ENCODE peak calls at places on chromosome 9, in five cellular contexts. T is mesenchymal stem cell, R is H9, Q is neuronal stem cell, S is H1. W is an unnamed sample.

GRCh38 chr9:135379540-135380267 is 99.9 kb upstream of the PPP1R26 start:
- DNase-seq in T (no peak), R (no peak), Q (no peak), S (no peak), W (no peak)

GRCh38 chr9:74071502-74071901 is 425.6 kb upstream of the RORB start:
- DNase-seq in T (no peak), R (no peak), Q (no peak), S (no peak), W (no peak)

GRCh38 chr9:24189986-24190385 is 355.7 kb downstream of the IZUMO3 start:
- DNase-seq in T (no peak), R (no peak), Q (no peak), S (no peak), W (no peak)

GRCh38 chr9:116515541-116515940 is 171.6 kb upstream of the TRIM32 start:
- DNase-seq in T (no peak), R (no peak), Q (no peak), S (no peak), W (no peak)

GRCh38 chr9:101437806-101438232 is 2.2 kb upstream of the ALDOB start:
- DNase-seq in T (no peak), R (no peak), Q (no peak), S (no peak), W (no peak)

GRCh38 chr9:114025196-114025753 is 52.8 kb downstream of the AMBP start:
- DNase-seq in T (no peak), R (peak), Q (no peak), S (no peak), W (no peak)

GRCh38 chr9:73667749-73668148 is 516.1 kb downstream of the ANXA1 start:
- DNase-seq in T (peak), R (no peak), Q (no peak), S (no peak), W (no peak)

GRCh38 chr9:99259231-99259918 is 37.3 kb downstream of the SEC61B start:
- DNase-seq in T (no peak), R (peak), Q (no peak), S (no peak), W (no peak)

GRCh38 chr9:120100595-120100994 is 479.4 kb downstream of the CDK5RAP2 start:
- DNase-seq in T (no peak), R (no peak), Q (no peak), S (no peak), W (no peak)

GRCh38 chr9:34211395-34211794 is 32.6 kb downstream of the UBAP1 start:
- DNase-seq in T (no peak), R (no peak), Q (no peak), S (no peak), W (no peak)

GRCh38 chr9:95513722-95514121 is 3.0 kb downstream of the PTCH1 start:
- DNase-seq in T (no peak), R (no peak), Q (no peak), S (no peak), W (no peak)

GRCh38 chr9:37218800-37219425 is 98.5 kb downstream of the ZCCHC7 start:
- DNase-seq in T (no peak), R (no peak), Q (no peak), S (no peak), W (no peak)

GRCh38 chr9:4620046-4620765 is 41.9 kb upstream of the PLPP6 start:
- DNase-seq in T (no peak), R (no peak), Q (no peak), S (no peak), W (no peak)

GRCh38 chr9:14924821-14925220 is 14.6 kb upstream of the FREM1 start:
- DNase-seq in T (peak), R (no peak), Q (no peak), S (no peak), W (peak)

GRCh38 chr9:109329274-109330258 is 8.7 kb upstream of the EPB41L4B start:
- DNase-seq in T (no peak), R (peak), Q (no peak), S (no peak), W (peak)

GRCh38 chr9:74499770-74500583 is 2.8 kb downstream of the RORB start:
- DNase-seq in T (no peak), R (peak), Q (peak), S (no peak), W (no peak)

GRCh38 chr9:32723801-32724200 is 59.5 kb upstream of the TMEM215 start:
- DNase-seq in T (no peak), R (no peak), Q (peak), S (no peak), W (no peak)

GRCh38 chr9:38058452-38059232 is 10.4 kb downstream of the SHB start:
- DNase-seq in T (no peak), R (no peak), Q (no peak), S (no peak), W (no peak)

GRCh38 chr9:33225319-33226152 is 14.4 kb upstream of the SPINK4 start:
- DNase-seq in T (peak), R (no peak), Q (peak), S (no peak), W (peak)

GRCh38 chr9:126205260-126205659 is 121.4 kb upstream of the MVB12B start:
- DNase-seq in T (no peak), R (no peak), Q (no peak), S (no peak), W (no peak)

GRCh38 chr9:13361076-13361475 is 81.6 kb upstream of the MPDZ start:
- DNase-seq in T (no peak), R (no peak), Q (no peak), S (no peak), W (no peak)

GRCh38 chr9:130689937-130690700 is 3.5 kb upstream of the EXOSC2 start:
- DNase-seq in T (peak), R (peak), Q (no peak), S (no peak), W (peak)

GRCh38 chr9:82490019-82490499 is 501.5 kb downstream of the SPATA31D1 start:
- DNase-seq in T (peak), R (no peak), Q (no peak), S (no peak), W (peak)

GRCh38 chr9:70881321-70881720 is 240.1 kb downstream of the TRPM3 start:
- DNase-seq in T (no peak), R (no peak), Q (no peak), S (no peak), W (no peak)

GRCh38 chr9:104091708-104092107 is 2.4 kb upstream of the SMC2 start:
- DNase-seq in T (peak), R (no peak), Q (no peak), S (no peak), W (peak)

GRCh38 chr9:77170991-77171699 is 6.2 kb upstream of the VPS13A start:
- DNase-seq in T (no peak), R (no peak), Q (no peak), S (no peak), W (no peak)

GRCh38 chr9:132260846-132261245 is 93.9 kb downstream of the SETX start:
- DNase-seq in T (no peak), R (no peak), Q (no peak), S (no peak), W (no peak)

GRCh38 chr9:14563902-14564578 is 129.2 kb downstream of the ZDHHC21 start:
- DNase-seq in T (no peak), R (no peak), Q (no peak), S (no peak), W (no peak)

DNA sequence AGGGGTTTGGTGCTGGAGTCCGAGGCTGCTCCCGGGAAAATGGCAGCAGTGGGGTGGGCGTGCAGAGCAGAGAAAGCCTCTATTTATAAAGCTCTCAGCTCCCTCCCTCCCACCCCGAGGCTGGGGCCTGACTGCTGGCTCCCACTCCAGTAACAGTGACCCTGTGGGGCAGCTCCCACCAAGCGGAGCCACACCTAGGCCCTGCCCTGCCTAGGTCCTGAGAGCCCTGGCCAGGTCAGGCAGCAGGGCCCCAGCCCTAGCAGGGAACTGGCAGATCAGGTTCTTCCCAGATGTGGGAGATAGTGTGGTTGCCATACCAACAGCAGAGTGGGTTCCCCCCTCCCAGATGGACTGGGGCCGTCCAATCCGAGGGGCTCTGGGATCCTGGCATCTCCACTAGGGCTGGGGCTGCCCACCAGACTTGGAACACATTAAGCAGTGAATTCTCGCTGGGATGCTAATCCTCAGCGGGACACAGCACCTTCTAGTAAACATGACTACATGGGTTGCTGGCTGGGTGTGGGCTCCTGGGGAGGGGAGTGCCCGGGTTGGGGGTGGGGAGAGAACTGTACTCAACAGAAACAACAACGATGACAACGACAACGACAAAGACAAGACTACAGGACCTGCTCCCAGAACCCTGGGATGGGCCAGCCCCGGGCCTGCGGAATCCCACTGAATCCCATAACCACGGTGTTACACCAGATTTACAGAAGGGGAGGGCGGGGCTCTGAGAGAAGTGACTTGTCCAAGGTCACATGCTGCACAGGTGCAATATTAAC is 1.5 kb downstream of the SH3GLB2 start:
- DNase-seq in T (peak), R (peak), Q (no peak), S (no peak), W (peak)
- H2BK5ac ChIP-seq in T (no peak), R (no peak), Q (peak), S (no peak), W (no peak)

GRCh38 chr9:91211414-91211813 is 150.3 kb downstream of the AUH start:
- DNase-seq in T (no peak), R (no peak), Q (no peak), S (no peak), W (no peak)

GRCh38 chr9:91207481-91207888 is 154.2 kb downstream of the AUH start:
- DNase-seq in T (peak), R (no peak), Q (no peak), S (no peak), W (peak)

GRCh38 chr9:91208837-91209236 is 152.9 kb downstream of the AUH start:
- DNase-seq in T (no peak), R (no peak), Q (no peak), S (no peak), W (no peak)

GRCh38 chr9:91210318-91210717 is 151.4 kb downstream of the AUH start:
- DNase-seq in T (no peak), R (no peak), Q (no peak), S (no peak), W (no peak)

GRCh38 chr9:91207889-91208651 is 153.6 kb downstream of the AUH start:
- DNase-seq in T (peak), R (no peak), Q (no peak), S (no peak), W (peak)
- H2AFZ ChIP-seq in T (no peak), R (no peak), Q (no peak), S (no peak), W (no peak)

DNA sequence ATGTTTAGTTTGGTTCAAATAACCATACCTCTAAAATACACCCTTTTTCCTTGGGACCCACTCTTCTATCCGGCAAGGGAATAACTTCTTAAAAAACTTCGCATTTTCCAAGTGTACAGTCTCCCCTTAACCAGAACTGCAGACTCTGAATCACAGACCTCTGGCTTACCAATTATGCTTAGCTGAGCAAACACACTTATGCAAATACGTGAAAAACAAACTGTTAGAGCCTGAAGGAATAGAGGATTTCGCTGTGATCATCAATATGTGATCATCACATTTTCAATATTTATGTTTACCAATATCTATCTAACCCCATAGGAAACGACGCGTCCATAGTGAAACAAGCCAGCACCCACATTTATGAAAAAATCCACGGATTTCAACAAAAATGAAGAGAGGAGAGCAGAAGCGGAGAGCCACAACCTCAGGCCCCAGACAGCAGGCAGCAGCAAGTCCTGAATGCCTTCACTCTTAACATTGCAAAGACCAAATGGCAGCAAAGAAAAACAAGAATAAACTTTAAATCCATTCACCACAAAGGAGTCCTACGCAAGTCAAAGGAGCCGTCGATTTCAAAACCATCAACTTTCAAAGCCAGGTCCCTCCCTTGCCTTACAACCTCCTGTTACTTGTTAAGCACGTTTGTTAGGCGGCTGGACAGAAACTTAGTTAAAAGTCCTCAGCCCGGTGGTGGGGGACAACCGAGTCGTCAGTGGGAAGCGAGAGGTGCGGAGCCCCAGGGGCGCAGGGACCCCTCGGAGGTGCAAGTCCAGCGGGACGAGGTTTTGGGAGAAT is 1.1 kb downstream of the LPAR1 start:
- DNase-seq in T (peak), R (no peak), Q (peak), S (no peak), W (peak)
- H2BK5ac ChIP-seq in T (peak), R (no peak), Q (peak), S (no peak), W (peak)

GRCh38 chr9:25678846-25679360 is 659 bp upstream of the TUSC1 start:
- DNase-seq in T (no peak), R (no peak), Q (no peak), S (no peak), W (peak)

GRCh38 chr9:25681270-25681669 is 3.0 kb upstream of the TUSC1 start:
- DNase-seq in T (peak), R (no peak), Q (no peak), S (no peak), W (peak)

GRCh38 chr9:25678147-25678666 is at the start of gene TUSC1:
- DNase-seq in T (peak), R (peak), Q (peak), S (no peak), W (peak)

GRCh38 chr9:25677301-25678146 is 720 bp downstream of the TUSC1 start:
- DNase-seq in T (peak), R (peak), Q (peak), S (no peak), W (peak)
- H2AFZ ChIP-seq in T (peak), R (no peak), Q (peak), S (peak), W (peak)

GRCh38 chr9:89794918-89795317 is 190.1 kb downstream of the GADD45G start:
- DNase-seq in T (no peak), R (no peak), Q (no peak), S (no peak), W (no peak)
- H2BK5ac ChIP-seq in T (no peak), R (no peak), Q (no peak), S (no peak), W (no peak)

DNA sequence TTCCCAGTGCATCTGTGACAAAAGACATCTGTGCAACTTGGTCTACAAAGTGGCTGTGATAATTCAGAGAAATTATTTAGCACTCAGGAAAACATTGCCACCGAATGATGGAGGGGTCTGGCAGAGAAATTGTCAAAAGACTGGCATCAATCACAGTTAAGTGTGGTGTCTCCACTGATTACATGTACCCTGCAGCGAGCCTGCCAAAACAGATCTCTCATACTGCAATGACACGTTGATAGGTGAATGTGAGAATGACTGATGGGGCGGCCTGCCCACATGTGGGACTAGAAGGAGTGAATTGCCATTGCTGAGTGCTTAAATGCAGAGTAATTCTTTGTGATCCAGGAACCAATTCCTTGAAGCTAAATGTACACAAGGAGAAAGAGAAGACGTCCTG is 136.4 kb upstream of the PCSK5 start:
- DNase-seq in T (no peak), R (no peak), Q (no peak), S (no peak), W (no peak)
- H2AFZ ChIP-seq in T (peak), R (no peak), Q (no peak), S (no peak), W (no peak)

GRCh38 chr9:87701931-87702421 is 23.9 kb upstream of the CTSL start:
- DNase-seq in T (no peak), R (no peak), Q (peak), S (no peak), W (no peak)

GRCh38 chr9:87698069-87698809 is 27.7 kb upstream of the CTSL start:
- DNase-seq in T (no peak), R (no peak), Q (no peak), S (no peak), W (no peak)

GRCh38 chr9:87702921-87703320 is 23.0 kb upstream of the CTSL start:
- DNase-seq in T (no peak), R (no peak), Q (no peak), S (no peak), W (no peak)

GRCh38 chr9:87701491-87701890 is 24.4 kb upstream of the CTSL start:
- DNase-seq in T (no peak), R (no peak), Q (no peak), S (no peak), W (no peak)

DNA sequence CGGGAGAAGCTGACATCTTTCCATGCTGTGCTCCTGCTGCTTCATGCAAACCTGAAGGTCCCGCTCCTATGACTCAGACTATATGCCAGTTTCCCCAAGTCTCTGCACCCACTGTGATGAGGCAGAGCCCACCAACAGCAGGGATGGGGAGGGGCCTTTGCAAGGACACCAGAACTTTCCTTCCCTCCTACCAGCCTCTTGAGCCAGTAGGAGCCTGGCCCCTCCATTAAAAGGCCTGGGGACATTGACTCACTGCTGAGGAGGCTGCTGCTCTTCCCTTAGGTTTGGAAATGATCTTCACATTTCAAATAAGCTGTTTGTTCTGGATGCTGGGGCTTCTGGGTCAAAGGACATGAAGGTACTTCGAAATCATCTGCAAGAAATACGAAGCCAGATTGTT is 26.1 kb upstream of the CTSL start:
- DNase-seq in T (no peak), R (no peak), Q (no peak), S (no peak), W (no peak)
- H2BK5ac ChIP-seq in T (peak), R (no peak), Q (no peak), S (no peak), W (no peak)

GRCh38 chr9:80644044-80644443 is 1045.3 kb downstream of the TLE1 start:
- DNase-seq in T (no peak), R (no peak), Q (no peak), S (no peak), W (no peak)
- H2AFZ ChIP-seq in T (no peak), R (no peak), Q (no peak), S (no peak), W (no peak)

GRCh38 chr9:129458663-129459549 is 162.0 kb downstream of the C9orf50 start:
- DNase-seq in T (no peak), R (no peak), Q (no peak), S (no peak), W (no peak)

GRCh38 chr9:129462360-129462759 is 158.5 kb downstream of the C9orf50 start:
- DNase-seq in T (no peak), R (no peak), Q (no peak), S (no peak), W (no peak)

GRCh38 chr9:129459550-129460322 is 161.2 kb downstream of the C9orf50 start:
- DNase-seq in T (no peak), R (no peak), Q (no peak), S (no peak), W (no peak)

GRCh38 chr9:129458155-129458661 is 162.7 kb downstream of the C9orf50 start:
- DNase-seq in T (peak), R (no peak), Q (no peak), S (no peak), W (no peak)

DNA sequence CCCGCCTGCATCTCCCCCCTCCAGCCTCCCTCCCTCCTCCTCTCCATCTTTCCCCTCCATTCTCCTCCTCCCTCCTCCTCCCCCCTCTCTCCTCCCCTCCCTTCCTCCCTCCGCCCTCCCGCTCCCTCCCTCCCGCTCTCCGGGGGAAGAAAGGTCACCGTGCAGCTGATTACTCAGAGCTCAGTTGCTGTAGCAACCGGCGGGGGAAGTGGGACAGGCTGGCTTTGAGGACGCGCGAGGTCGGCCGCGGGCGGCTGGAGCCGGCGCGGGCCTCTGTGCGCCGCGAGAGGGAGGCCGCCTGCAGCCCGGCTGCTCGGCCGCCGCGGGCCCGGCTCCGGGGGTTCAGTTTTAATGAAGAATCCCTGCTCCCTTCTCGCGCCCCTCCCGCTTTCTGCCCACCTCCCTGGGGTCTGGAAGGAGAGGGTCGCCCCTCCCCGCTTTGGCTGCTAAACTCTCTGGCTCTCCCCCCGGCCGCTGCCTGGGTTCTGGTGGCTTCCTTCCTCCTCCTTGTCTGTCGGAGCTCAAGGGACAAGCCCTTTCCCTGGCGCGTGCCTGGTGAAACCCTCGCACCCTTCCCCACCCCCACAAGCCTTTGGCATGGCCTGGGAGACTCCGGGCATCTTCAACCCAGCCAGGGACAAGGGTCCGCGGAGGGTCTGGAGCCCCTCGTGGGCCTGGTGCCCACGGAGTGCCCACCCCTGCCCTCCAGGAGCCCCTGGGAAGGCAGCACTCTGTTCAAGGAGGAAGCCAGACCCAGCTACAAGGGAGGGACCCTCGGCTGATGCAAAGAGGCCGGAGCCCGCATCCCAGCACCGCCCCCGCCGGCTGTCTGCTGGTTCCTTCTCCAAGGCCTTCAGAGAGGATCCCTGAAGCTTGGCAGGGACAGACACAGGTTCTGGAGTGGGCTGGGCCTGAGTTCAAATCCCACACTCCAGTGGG is 160.3 kb downstream of the C9orf50 start:
- DNase-seq in T (peak), R (peak), Q (peak), S (peak), W (peak)
- H2BK5ac ChIP-seq in T (peak), R (no peak), Q (peak), S (peak), W (peak)